ENCODE peak calls at places on chromosome 4, in seven cellular contexts. W is stimulated activated CD8-positive, alpha-beta memory T cell treated with anti-CD3 and anti-CD28 coated beads, Interleukin-7, amount 100 ng/mL, for 1 hour; V is HFF-Myc; Z is cardiac fibroblast; K is dorsolateral prefrontal cortex; G is T-helper 2 cell; O is choroid plexus epithelial cell. C is an unnamed sample.

GRCh38 chr4:13984996-13985780 is 357.7 kb upstream of the BOD1L1 start:
- DNase-seq in W (no peak), V (no peak), Z (peak; percentile 59), K (no peak), G (no peak), O (peak; percentile 88), C (peak; percentile 83)

GRCh38 chr4:119597377-119597776 is 31.2 kb downstream of the PDE5A start:
- DNase-seq in W (no peak), V (no peak), Z (no peak), K (no peak), G (no peak), O (peak; percentile 57), C (no peak)

GRCh38 chr4:183544109-183544508 is 39.3 kb downstream of the ING2 start:
- DNase-seq in W (no peak), V (no peak), Z (no peak), K (no peak), G (no peak), O (peak; percentile 7), C (no peak)

GRCh38 chr4:6721121-6721520 is 5.1 kb downstream of the BLOC1S4 start:
- DNase-seq in W (no peak), V (no peak), Z (no peak), K (no peak), G (no peak), O (no peak), C (no peak)

GRCh38 chr4:156998500-156999174 is 27.0 kb upstream of the PDGFC start:
- DNase-seq in W (no peak), V (no peak), Z (peak; percentile 10), K (no peak), G (no peak), O (no peak), C (no peak)

GRCh38 chr4:52376107-52376704 is 282.9 kb downstream of the USP46 start:
- DNase-seq in W (no peak), V (peak; percentile 24), Z (peak; percentile 69), K (no peak), G (no peak), O (peak; percentile 68), C (peak; percentile 66)

GRCh38 chr4:152684007-152684406 is 4.2 kb upstream of the TMEM154 start:
- DNase-seq in W (no peak), V (no peak), Z (no peak), K (no peak), G (no peak), O (no peak), C (no peak)

GRCh38 chr4:158750379-158750778 is 18.4 kb upstream of the FNIP2 start:
- DNase-seq in W (no peak), V (peak; percentile 20), Z (peak; percentile 32), K (no peak), G (no peak), O (peak; percentile 58), C (peak; percentile 61)

GRCh38 chr4:123325241-123325681 is 71.3 kb upstream of the SPRY1 start:
- DNase-seq in W (no peak), V (no peak), Z (no peak), K (no peak), G (no peak), O (no peak), C (peak; percentile 33)

GRCh38 chr4:24244663-24245519 is 339.5 kb downstream of the DHX15 start:
- DNase-seq in W (no peak), V (no peak), Z (peak; percentile 23), K (no peak), G (no peak), O (no peak), C (peak; percentile 80)

GRCh38 chr4:75715105-75715799 is 9.1 kb upstream of the USO1 start:
- DNase-seq in W (no peak), V (no peak), Z (peak; percentile 38), K (no peak), G (no peak), O (peak; percentile 58), C (peak; percentile 36)

GRCh38 chr4:88823058-88823919 is 125.7 kb upstream of the NAP1L5 start:
- DNase-seq in W (peak; percentile 20), V (peak; percentile 91), Z (peak; percentile 99), K (peak; percentile 81), G (peak; percentile 13), O (peak; percentile 99), C (peak; percentile 90)

GRCh38 chr4:158945529-158946108 is 157.3 kb upstream of the RAPGEF2 start:
- DNase-seq in W (no peak), V (no peak), Z (no peak), K (no peak), G (no peak), O (peak; percentile 49), C (no peak)

GRCh38 chr4:88728146-88728545 is 30.5 kb upstream of the NAP1L5 start:
- DNase-seq in W (no peak), V (no peak), Z (no peak), K (no peak), G (no peak), O (no peak), C (peak; percentile 21)

GRCh38 chr4:26144526-26145167 is 176.2 kb upstream of the RBPJ start:
- DNase-seq in W (no peak), V (no peak), Z (no peak), K (no peak), G (no peak), O (peak; percentile 44), C (no peak)

GRCh38 chr4:24611575-24611974 is 27.2 kb upstream of the DHX15 start:
- DNase-seq in W (no peak), V (no peak), Z (peak; percentile 26), K (no peak), G (no peak), O (no peak), C (no peak)

GRCh38 chr4:163251204-163251603 is 81.2 kb downstream of the NPY1R start:
- DNase-seq in W (no peak), V (no peak), Z (no peak), K (no peak), G (no peak), O (peak; percentile 4), C (peak; percentile 14)

GRCh38 chr4:38231626-38232025 is 271.4 kb downstream of the PTTG2 start:
- DNase-seq in W (no peak), V (no peak), Z (no peak), K (no peak), G (no peak), O (no peak), C (no peak)

GRCh38 chr4:22162454-22162853 is 213.9 kb upstream of the KCNIP4 start:
- DNase-seq in W (no peak), V (no peak), Z (no peak), K (no peak), G (no peak), O (no peak), C (no peak)

GRCh38 chr4:87616268-87616667 is 7.9 kb downstream of the DSPP start:
- DNase-seq in W (no peak), V (no peak), Z (no peak), K (no peak), G (no peak), O (no peak), C (no peak)

GRCh38 chr4:53653484-53654053 is 62.3 kb upstream of the LNX1 start:
- DNase-seq in W (no peak), V (no peak), Z (peak; percentile 48), K (no peak), G (no peak), O (peak; percentile 32), C (peak; percentile 69)

GRCh38 chr4:173537628-173538147 is 7.7 kb upstream of the HAND2 start:
- DNase-seq in W (no peak), V (no peak), Z (no peak), K (no peak), G (no peak), O (no peak), C (no peak)

GRCh38 chr4:55475394-55476243 is 71.1 kb downstream of the CLOCK start:
- DNase-seq in W (no peak), V (peak; percentile 7), Z (peak; percentile 55), K (no peak), G (no peak), O (peak; percentile 72), C (peak; percentile 6)

GRCh38 chr4:134936014-134936413 is 734.4 kb upstream of the PABPC4L start:
- DNase-seq in W (no peak), V (no peak), Z (no peak), K (no peak), G (no peak), O (no peak), C (no peak)

GRCh38 chr4:6379787-6380745 is 92.3 kb downstream of the PPP2R2C start:
- DNase-seq in W (no peak), V (no peak), Z (no peak), K (peak; percentile 23), G (no peak), O (no peak), C (no peak)

GRCh38 chr4:113145519-113146291 is 96.3 kb downstream of the ANK2 start:
- DNase-seq in W (no peak), V (no peak), Z (no peak), K (no peak), G (no peak), O (no peak), C (peak; percentile 82)

GRCh38 chr4:7306021-7306420 is 113.7 kb downstream of the SORCS2 start:
- DNase-seq in W (no peak), V (no peak), Z (no peak), K (no peak), G (no peak), O (no peak), C (no peak)

GRCh38 chr4:16212138-16212782 is 14.0 kb downstream of the TAPT1 start:
- DNase-seq in W (no peak), V (no peak), Z (no peak), K (no peak), G (no peak), O (no peak), C (no peak)

GRCh38 chr4:120773641-120774040 is 148.9 kb downstream of the PRDM5 start:
- DNase-seq in W (no peak), V (no peak), Z (no peak), K (no peak), G (no peak), O (peak; percentile 25), C (no peak)

GRCh38 chr4:13627185-13627605 is 330 bp downstream of the BOD1L1 start:
- DNase-seq in W (no peak), V (no peak), Z (no peak), K (no peak), G (peak; percentile 12), O (no peak), C (peak; percentile 14)

GRCh38 chr4:48162162-48162561 is 28.1 kb upstream of the TXK start:
- DNase-seq in W (no peak), V (no peak), Z (peak; percentile 3), K (no peak), G (no peak), O (peak; percentile 51), C (peak; percentile 31)

GRCh38 chr4:110503588-110504435 is 27.9 kb downstream of the ENPEP start:
- DNase-seq in W (no peak), V (no peak), Z (peak; percentile 44), K (no peak), G (no peak), O (peak; percentile 65), C (peak; percentile 64)

GRCh38 chr4:93809773-93810172 is 18.8 kb upstream of the ATOH1 start:
- DNase-seq in W (no peak), V (no peak), Z (no peak), K (no peak), G (no peak), O (no peak), C (no peak)

C was measured in myocyte.